ENCODE peak calls at places on chromosome 9, in seven cellular contexts. W is Karpas-422, C is IMR-90, K is A549, B is upper lobe of left lung, U is cardiac muscle cell, Q is HCT116. M is an unnamed sample.

GRCh38 chr9:135463140-135463539 is 16.4 kb upstream of the PPP1R26 start:
- DNase-seq in U (no peak), K (peak), C (peak), Q (peak), W (no peak), B (no peak), M (peak)

GRCh38 chr9:15374310-15374709 is 48.4 kb upstream of the SNAPC3 start:
- DNase-seq in U (peak), K (no peak), Q (no peak), B (no peak), W (peak), C (no peak), M (no peak)

GRCh38 chr9:107684224-107684623 is 194.7 kb upstream of the KLF4 start:
- DNase-seq in U (peak), C (peak), B (no peak), Q (no peak), W (no peak), K (peak), M (no peak)

GRCh38 chr9:32587901-32588300 is 14.9 kb upstream of the NDUFB6 start:
- DNase-seq in C (peak), U (no peak), B (no peak), Q (no peak), W (no peak), K (no peak), M (no peak)

GRCh38 chr9:114273461-114273881 is 49.4 kb upstream of the ORM1 start:
- DNase-seq in Q (no peak), C (no peak), B (no peak), K (no peak), W (no peak), U (no peak), M (peak)

GRCh38 chr9:136741885-136742568 is 713 bp downstream of the LCN10 start:
- DNase-seq in Q (no peak), B (peak), K (no peak), U (no peak), C (no peak), W (no peak), M (no peak)

GRCh38 chr9:93302586-93303257 is 118.8 kb downstream of the WNK2 start:
- DNase-seq in Q (peak), U (peak), C (peak), B (no peak), K (peak), W (peak), M (no peak)

GRCh38 chr9:72772641-72773040 is 180.2 kb downstream of the ALDH1A1 start:
- DNase-seq in K (no peak), U (no peak), Q (no peak), W (no peak), C (peak), B (no peak), M (no peak)

GRCh38 chr9:105502276-105502675 is 54.4 kb downstream of the FSD1L start:
- DNase-seq in C (peak), Q (no peak), U (no peak), B (no peak), K (no peak), W (no peak), M (no peak)

GRCh38 chr9:105064248-105065118 is 136.5 kb upstream of the ABCA1 start:
- DNase-seq in Q (no peak), U (peak), C (peak), K (peak), B (peak), W (no peak), M (peak)

GRCh38 chr9:85522459-85523092 is 219.2 kb downstream of the AGTPBP1 start:
- DNase-seq in W (no peak), K (peak), Q (no peak), B (peak), C (peak), U (peak), M (no peak)

GRCh38 chr9:111023090-111023489 is 15.2 kb downstream of the LPAR1 start:
- DNase-seq in Q (no peak), U (no peak), C (no peak), B (no peak), W (no peak), K (no peak), M (no peak)

GRCh38 chr9:70427161-70427945 is 12.9 kb upstream of the KLF9 start:
- DNase-seq in B (no peak), Q (no peak), K (no peak), U (peak), C (peak), W (no peak), M (no peak)

GRCh38 chr9:33129886-33130284 is 37.3 kb downstream of the B4GALT1 start:
- DNase-seq in K (no peak), U (no peak), Q (no peak), C (no peak), W (no peak), B (no peak), M (no peak)

GRCh38 chr9:135070198-135070951 is 17.1 kb upstream of the OLFM1 start:
- DNase-seq in B (no peak), K (no peak), C (no peak), U (no peak), W (no peak), Q (no peak), M (no peak)

GRCh38 chr9:89597711-89598707 is 6.8 kb upstream of the GADD45G start:
- DNase-seq in U (peak), W (peak), K (peak), C (peak), B (no peak), Q (no peak), M (no peak)

GRCh38 chr9:18459958-18460584 is 13.9 kb upstream of the ADAMTSL1 start:
- DNase-seq in B (no peak), Q (no peak), K (peak), U (peak), W (no peak), C (peak), M (peak)

GRCh38 chr9:555493-555892 is 286.0 kb upstream of the DMRT1 start:
- DNase-seq in Q (no peak), B (no peak), U (no peak), C (no peak), W (no peak), K (no peak), M (no peak)
- H3K27ac ChIP-seq in Q (no peak), B (no peak), U (no peak), C (no peak), W (peak), K (no peak), M (peak)

GRCh38 chr9:2128611-2129010 is 113.5 kb downstream of the SMARCA2 start:
- DNase-seq in U (no peak), Q (no peak), B (no peak), K (no peak), C (no peak), W (no peak), M (no peak)

GRCh38 chr9:2127486-2127885 is 112.3 kb downstream of the SMARCA2 start:
- DNase-seq in C (peak), U (peak), K (no peak), W (no peak), Q (no peak), B (no peak), M (no peak)

GRCh38 chr9:2125909-2126308 is 110.8 kb downstream of the SMARCA2 start:
- DNase-seq in C (peak), Q (no peak), W (no peak), B (no peak), U (peak), K (no peak), M (no peak)

GRCh38 chr9:2122299-2122698 is 107.2 kb downstream of the SMARCA2 start:
- DNase-seq in U (no peak), Q (no peak), B (no peak), K (no peak), C (no peak), W (no peak), M (no peak)

GRCh38 chr9:2126331-2126789 is 111.2 kb downstream of the SMARCA2 start:
- DNase-seq in Q (no peak), C (peak), W (no peak), U (peak), B (no peak), K (no peak), M (no peak)
- H3K27ac ChIP-seq in Q (no peak), C (no peak), W (no peak), U (no peak), B (peak), K (no peak), M (no peak)

GRCh38 chr9:126475933-126476555 is 137.7 kb upstream of the LMX1B start:
- DNase-seq in Q (no peak), U (no peak), B (no peak), K (no peak), W (no peak), C (no peak), M (no peak)
- H3K27ac ChIP-seq in Q (no peak), U (no peak), B (no peak), K (peak), W (no peak), C (no peak), M (no peak)

DNA sequence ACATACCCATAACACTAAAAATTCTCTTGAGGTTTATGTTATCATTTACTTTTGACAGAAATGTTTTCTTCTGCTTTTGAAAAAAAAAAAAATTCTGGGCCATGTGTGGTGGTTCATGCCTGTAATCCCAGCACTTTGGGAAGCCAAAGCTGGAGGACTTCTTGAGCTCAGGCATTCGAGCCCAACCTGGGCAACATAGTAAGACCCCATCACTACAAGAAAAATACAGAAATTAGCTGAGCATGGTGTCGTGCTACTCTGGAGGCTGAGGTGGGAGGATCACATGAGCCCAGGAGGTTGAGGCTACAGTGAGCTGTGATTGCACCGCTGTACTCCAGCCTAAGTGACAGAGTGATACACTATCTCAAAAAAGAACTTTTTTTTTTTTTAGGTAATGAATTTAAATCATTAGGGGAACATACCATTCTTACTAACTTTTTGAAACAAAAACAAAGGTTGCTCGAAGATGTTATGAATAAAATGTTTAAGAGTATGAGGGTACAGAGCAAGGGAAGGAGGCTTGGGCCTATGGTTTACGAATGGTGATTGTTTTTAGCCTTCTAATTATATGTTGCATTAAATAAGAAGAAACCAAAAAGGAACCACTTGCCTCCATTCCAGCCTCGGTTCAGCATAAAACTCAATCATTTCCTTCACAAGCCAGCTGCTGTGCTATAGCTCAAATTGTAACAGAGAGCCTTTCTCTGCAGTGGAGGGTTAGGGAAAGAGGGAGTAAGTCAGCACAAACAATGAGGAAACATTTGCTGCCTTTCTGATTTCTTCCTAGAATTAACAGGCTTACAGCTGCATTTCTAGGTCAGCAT is 148.6 kb upstream of the DMRT1 start:
- DNase-seq in Q (no peak), K (no peak), C (no peak), W (no peak), U (no peak), B (no peak), M (no peak)
- H3K27ac ChIP-seq in Q (no peak), K (peak), C (peak), W (no peak), U (peak), B (peak), M (peak)

DNA sequence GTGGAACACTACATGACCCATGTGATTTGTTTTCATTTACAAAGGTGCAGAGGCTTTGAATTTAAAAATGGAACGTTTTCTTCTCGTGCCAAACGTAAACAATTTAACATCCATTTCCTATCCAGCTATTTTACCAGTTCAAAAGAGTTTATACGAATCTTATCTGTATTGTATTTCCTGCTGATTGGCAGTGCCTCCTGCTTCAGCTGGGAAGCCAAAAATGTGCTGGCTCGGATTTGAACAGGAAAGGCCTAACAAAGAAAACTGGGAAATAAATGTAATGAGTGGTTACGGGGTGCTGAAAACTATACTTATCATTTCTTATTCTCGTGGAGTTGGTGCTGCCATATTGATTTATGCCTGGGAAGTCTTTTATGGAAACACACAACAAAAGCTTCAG is 507.5 kb downstream of the RASEF start:
- DNase-seq in B (no peak), Q (no peak), K (no peak), W (no peak), U (peak), C (no peak), M (no peak)
- H3K27ac ChIP-seq in B (no peak), Q (no peak), K (no peak), W (no peak), U (no peak), C (no peak), M (no peak)

GRCh38 chr9:98199388-98200033 is 7.1 kb upstream of the CORO2A start:
- DNase-seq in C (no peak), W (no peak), U (no peak), B (peak), K (no peak), Q (no peak), M (no peak)

GRCh38 chr9:98191615-98192502 is 578 bp downstream of the CORO2A start:
- DNase-seq in K (no peak), W (no peak), Q (no peak), B (peak), U (no peak), C (no peak), M (no peak)

GRCh38 chr9:98192503-98193335 is at the start of gene CORO2A:
- DNase-seq in B (peak), Q (peak), C (peak), U (peak), W (peak), K (peak), M (peak)

GRCh38 chr9:98193336-98193944 is 1.0 kb upstream of the CORO2A start:
- DNase-seq in C (no peak), U (no peak), K (no peak), Q (no peak), B (no peak), W (no peak), M (no peak)

GRCh38 chr9:98195671-98196070 is 3.2 kb upstream of the CORO2A start:
- DNase-seq in C (no peak), W (no peak), U (no peak), B (no peak), Q (no peak), K (no peak), M (no peak)
- H3K27ac ChIP-seq in C (no peak), W (no peak), U (no peak), B (no peak), Q (no peak), K (no peak), M (peak)

GRCh38 chr9:26892251-26893029 is at the start of gene CAAP1:
- DNase-seq in K (peak), W (peak), Q (peak), C (peak), U (peak), B (peak), M (peak)
- H3K27ac ChIP-seq in K (peak), W (peak), Q (peak), C (peak), U (peak), B (peak), M (peak)

GRCh38 chr9:38090170-38090569 is 21.1 kb upstream of the SHB start:
- DNase-seq in W (no peak), K (no peak), B (no peak), C (no peak), U (no peak), Q (no peak), M (no peak)

GRCh38 chr9:38091310-38092199 is 22.5 kb upstream of the SHB start:
- DNase-seq in Q (no peak), K (no peak), C (no peak), W (peak), B (no peak), U (no peak), M (no peak)

GRCh38 chr9:38089387-38090165 is 20.5 kb upstream of the SHB start:
- DNase-seq in C (no peak), B (no peak), W (no peak), K (no peak), Q (no peak), U (no peak), M (no peak)

GRCh38 chr9:38094165-38094564 is 25.1 kb upstream of the SHB start:
- DNase-seq in B (no peak), K (no peak), C (no peak), W (no peak), Q (no peak), U (no peak), M (no peak)

GRCh38 chr9:38092200-38092524 is 23.1 kb upstream of the SHB start:
- DNase-seq in C (no peak), Q (no peak), B (no peak), U (no peak), W (no peak), K (no peak), M (no peak)
- H3K27ac ChIP-seq in C (no peak), Q (no peak), B (no peak), U (no peak), W (no peak), K (no peak), M (no peak)

DNA sequence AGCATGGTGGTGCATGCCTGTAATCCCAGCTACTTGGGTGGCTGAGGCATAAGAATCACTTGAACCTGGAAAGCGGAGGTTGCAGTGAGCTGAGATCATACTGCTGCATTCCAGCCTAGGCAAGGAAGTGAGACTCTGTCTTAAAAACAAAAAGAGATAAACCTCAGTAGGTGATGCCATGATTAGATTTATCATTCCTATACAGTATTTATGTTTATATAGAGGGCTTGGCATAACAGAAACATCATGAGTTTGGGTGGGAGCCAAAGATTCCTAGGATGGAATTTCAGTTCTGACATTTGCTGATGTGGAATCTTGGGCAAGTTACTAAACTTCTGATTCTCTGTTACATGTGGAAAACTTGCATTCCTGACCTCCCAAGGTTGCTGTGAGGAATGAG is 22.3 kb downstream of the RFK start:
- DNase-seq in Q (no peak), B (no peak), K (peak), U (peak), C (peak), W (no peak), M (no peak)
- H3K27ac ChIP-seq in Q (no peak), B (no peak), K (peak), U (peak), C (peak), W (no peak), M (no peak)

GRCh38 chr9:19788152-19788551 is 685 bp downstream of the SLC24A2 start:
- DNase-seq in W (no peak), K (no peak), U (no peak), C (no peak), Q (no peak), B (peak), M (no peak)
- H3K27ac ChIP-seq in W (no peak), K (no peak), U (no peak), C (no peak), Q (no peak), B (no peak), M (no peak)

M was measured in epithelial cell of prostate.